ENCODE peak calls at places on chromosomes 1 and 21, in eight cellular contexts. One of them, this sample, is unnamed.

GRCh38 chr1:12608311-12608957 is 9.6 kb downstream of the DHRS3 start:
- DNase-seq in mesendoderm: no peak
- DNase-seq in iris pigment epithelial cell: peak; percentile 57
- DNase-seq in A549: peak; percentile 40
- DNase-seq in NCI-H1417 treated with DMSO at 0.1 percent for 48 hours: no peak
- DNase-seq in activated CD4-positive, alpha-beta T cell treated with anti-CD3 and anti-CD28 coated beads, Interleukin-2, amount 50 U/mL, for 1 hour: no peak
- DNase-seq in hippocampal formation: no peak
- DNase-seq in adrenal gland: no peak
- DNase-seq in this sample: no peak

GRCh38 chr21:35933466-35933865 is 126.9 kb downstream of the SETD4 start:
- DNase-seq in iris pigment epithelial cell: peak; percentile 80
- DNase-seq in activated CD4-positive, alpha-beta T cell treated with anti-CD3 and anti-CD28 coated beads, Interleukin-2, amount 50 U/mL, for 1 hour: no peak
- DNase-seq in mesendoderm: peak; percentile 57
- DNase-seq in NCI-H1417 treated with DMSO at 0.1 percent for 48 hours: no peak
- DNase-seq in hippocampal formation: no peak
- DNase-seq in adrenal gland: peak; percentile 57
- DNase-seq in A549: peak; percentile 7
- DNase-seq in this sample: no peak

GRCh38 chr1:27539901-27540861 is 50.2 kb upstream of the WASF2 start:
- DNase-seq in NCI-H1417 treated with DMSO at 0.1 percent for 48 hours: no peak
- DNase-seq in activated CD4-positive, alpha-beta T cell treated with anti-CD3 and anti-CD28 coated beads, Interleukin-2, amount 50 U/mL, for 1 hour: no peak
- DNase-seq in A549: peak; percentile 92
- DNase-seq in adrenal gland: peak; percentile 90
- DNase-seq in iris pigment epithelial cell: no peak
- DNase-seq in mesendoderm: peak; percentile 70
- DNase-seq in hippocampal formation: no peak
- DNase-seq in this sample: no peak

GRCh38 chr1:23376890-23377811 is 7.5 kb upstream of the ZNF436 start:
- DNase-seq in mesendoderm: no peak
- DNase-seq in activated CD4-positive, alpha-beta T cell treated with anti-CD3 and anti-CD28 coated beads, Interleukin-2, amount 50 U/mL, for 1 hour: no peak
- DNase-seq in adrenal gland: peak; percentile 52
- DNase-seq in A549: peak; percentile 91
- DNase-seq in iris pigment epithelial cell: peak; percentile 89
- DNase-seq in NCI-H1417 treated with DMSO at 0.1 percent for 48 hours: no peak
- DNase-seq in hippocampal formation: no peak
- DNase-seq in this sample: peak; percentile 80

GRCh38 chr1:228224198-228225164 is 16.6 kb downstream of the OBSCN start:
- DNase-seq in NCI-H1417 treated with DMSO at 0.1 percent for 48 hours: no peak
- DNase-seq in adrenal gland: no peak
- DNase-seq in activated CD4-positive, alpha-beta T cell treated with anti-CD3 and anti-CD28 coated beads, Interleukin-2, amount 50 U/mL, for 1 hour: no peak
- DNase-seq in A549: no peak
- DNase-seq in iris pigment epithelial cell: no peak
- DNase-seq in hippocampal formation: no peak
- DNase-seq in mesendoderm: no peak
- DNase-seq in this sample: no peak

GRCh38 chr1:235532350-235532749 is 28.1 kb upstream of the B3GALNT2 start:
- DNase-seq in adrenal gland: no peak
- DNase-seq in hippocampal formation: no peak
- DNase-seq in iris pigment epithelial cell: peak; percentile 73
- DNase-seq in NCI-H1417 treated with DMSO at 0.1 percent for 48 hours: no peak
- DNase-seq in mesendoderm: no peak
- DNase-seq in activated CD4-positive, alpha-beta T cell treated with anti-CD3 and anti-CD28 coated beads, Interleukin-2, amount 50 U/mL, for 1 hour: no peak
- DNase-seq in A549: no peak
- DNase-seq in this sample: no peak

GRCh38 chr1:237873487-237873927 is 17.2 kb downstream of the ZP4 start:
- DNase-seq in NCI-H1417 treated with DMSO at 0.1 percent for 48 hours: no peak
- DNase-seq in hippocampal formation: no peak
- DNase-seq in activated CD4-positive, alpha-beta T cell treated with anti-CD3 and anti-CD28 coated beads, Interleukin-2, amount 50 U/mL, for 1 hour: no peak
- DNase-seq in mesendoderm: peak; percentile 98
- DNase-seq in A549: peak; percentile 52
- DNase-seq in adrenal gland: peak; percentile 82
- DNase-seq in iris pigment epithelial cell: peak; percentile 83
- DNase-seq in this sample: peak; percentile 54

GRCh38 chr1:44422161-44422560 is 17.1 kb downstream of the RNF220 start:
- DNase-seq in activated CD4-positive, alpha-beta T cell treated with anti-CD3 and anti-CD28 coated beads, Interleukin-2, amount 50 U/mL, for 1 hour: no peak
- DNase-seq in adrenal gland: no peak
- DNase-seq in hippocampal formation: no peak
- DNase-seq in iris pigment epithelial cell: no peak
- DNase-seq in NCI-H1417 treated with DMSO at 0.1 percent for 48 hours: no peak
- DNase-seq in mesendoderm: no peak
- DNase-seq in A549: no peak
- DNase-seq in this sample: no peak